ENCODE peak calls at places on chromosome 6, in eight cellular contexts. N, U, R, B, G, F, I and L are unnamed samples.

GRCh38 chr6:31567531-31568370 is 4.3 kb upstream of the LTA start:
- DNase-seq in N (no peak), U (no peak), R (no peak), B (no peak), G (no peak), F (no peak), I (no peak), L (no peak)

GRCh38 chr6:20791074-20791473 is 256.8 kb downstream of the CDKAL1 start:
- DNase-seq in N (no peak), U (no peak), R (no peak), B (no peak), G (no peak), F (no peak), I (no peak), L (no peak)

GRCh38 chr6:83221886-83222479 is 28.8 kb downstream of the RWDD2A start:
- DNase-seq in N (no peak), U (no peak), R (no peak), B (peak), G (peak), F (no peak), I (peak), L (no peak)

GRCh38 chr6:57324538-57324937 is 7.1 kb downstream of the PRIM2 start:
- DNase-seq in N (no peak), U (no peak), R (no peak), B (peak), G (no peak), F (no peak), I (no peak), L (no peak)

GRCh38 chr6:170248861-170249600 is 41.8 kb downstream of the DLL1 start:
- DNase-seq in N (no peak), U (no peak), R (no peak), B (no peak), G (no peak), F (no peak), I (no peak), L (no peak)

GRCh38 chr6:155177369-155177961 is 86.3 kb upstream of the CLDN20 start:
- DNase-seq in N (peak), U (no peak), R (no peak), B (peak), G (no peak), F (no peak), I (peak), L (no peak)

GRCh38 chr6:72825265-72825918 is 203.5 kb downstream of the KCNQ5 start:
- DNase-seq in N (no peak), U (no peak), R (no peak), B (peak), G (no peak), F (no peak), I (peak), L (no peak)

GRCh38 chr6:1240766-1241165 is 71.1 kb upstream of the FOXQ1 start:
- DNase-seq in N (no peak), U (no peak), R (no peak), B (no peak), G (no peak), F (no peak), I (no peak), L (no peak)

GRCh38 chr6:149754573-149754972 is 5.0 kb downstream of the PCMT1 start:
- DNase-seq in N (no peak), U (no peak), R (no peak), B (no peak), G (no peak), F (no peak), I (no peak), L (no peak)

GRCh38 chr6:160967833-160968232 is 23.7 kb upstream of the MAP3K4 start:
- DNase-seq in N (no peak), U (no peak), R (no peak), B (no peak), G (no peak), F (no peak), I (no peak), L (no peak)

GRCh38 chr6:137427670-137428290 is 66.4 kb downstream of the OLIG3 start:
- DNase-seq in N (no peak), U (no peak), R (no peak), B (no peak), G (no peak), F (no peak), I (no peak), L (no peak)

GRCh38 chr6:25973923-25974555 is 11.4 kb downstream of the TRIM38 start:
- DNase-seq in N (no peak), U (no peak), R (no peak), B (no peak), G (no peak), F (no peak), I (no peak), L (no peak)

GRCh38 chr6:150252714-150253444 is 110.0 kb downstream of the PPP1R14C start:
- DNase-seq in N (no peak), U (no peak), R (no peak), B (no peak), G (no peak), F (no peak), I (no peak), L (no peak)

GRCh38 chr6:146997062-146997461 is 207.2 kb upstream of the STXBP5 start:
- DNase-seq in N (no peak), U (no peak), R (no peak), B (peak), G (no peak), F (no peak), I (no peak), L (no peak)

GRCh38 chr6:14035448-14035847 is 82.1 kb upstream of the CD83 start:
- DNase-seq in N (no peak), U (no peak), R (no peak), B (peak), G (no peak), F (no peak), I (peak), L (no peak)

GRCh38 chr6:37838209-37838921 is 18.8 kb downstream of the ZFAND3 start:
- DNase-seq in N (no peak), U (no peak), R (no peak), B (peak), G (no peak), F (no peak), I (no peak), L (no peak)

GRCh38 chr6:52976591-52977035 is 18.5 kb downstream of the GSTA4 start:
- DNase-seq in N (no peak), U (no peak), R (peak), B (no peak), G (no peak), F (no peak), I (no peak), L (no peak)

GRCh38 chr6:137861550-137862337 is 5.3 kb upstream of the TNFAIP3 start:
- DNase-seq in N (no peak), U (no peak), R (no peak), B (no peak), G (no peak), F (no peak), I (no peak), L (no peak)

GRCh38 chr6:85675030-85675819 is 32.5 kb upstream of the SYNCRIP start:
- DNase-seq in N (no peak), U (no peak), R (no peak), B (peak), G (no peak), F (no peak), I (no peak), L (no peak)

GRCh38 chr6:169701218-169701952 is 444 bp downstream of the WDR27 start:
- DNase-seq in N (no peak), U (no peak), R (no peak), B (no peak), G (no peak), F (no peak), I (no peak), L (no peak)

GRCh38 chr6:132780770-132781371 is 17.6 kb downstream of the SLC18B1 start:
- DNase-seq in N (no peak), U (no peak), R (no peak), B (peak), G (no peak), F (no peak), I (peak), L (no peak)

GRCh38 chr6:3748208-3748701 is 3.3 kb downstream of the PXDC1 start:
- DNase-seq in N (no peak), U (peak), R (peak), B (peak), G (no peak), F (no peak), I (peak), L (no peak)

GRCh38 chr6:42009844-42010184 is 40.5 kb upstream of the TAF8 start:
- DNase-seq in N (no peak), U (no peak), R (no peak), B (no peak), G (no peak), F (no peak), I (no peak), L (no peak)

GRCh38 chr6:117481278-117481925 is 1.1 kb upstream of the DCBLD1 start:
- DNase-seq in N (no peak), U (no peak), R (no peak), B (no peak), G (peak), F (no peak), I (no peak), L (no peak)

GRCh38 chr6:131997450-131998153 is 46.4 kb upstream of the CCN2 start:
- DNase-seq in N (no peak), U (no peak), R (no peak), B (no peak), G (no peak), F (no peak), I (no peak), L (no peak)